ENCODE peak calls at places on chromosomes 3 and 15, in eight cellular contexts. A is natural killer cell, G is PC-9, K is cardiac fibroblast, Q is osteocyte, Z is tibial nerve, N is fibroblast of mammary gland, H is brain microvascular endothelial cell. Y is an unnamed sample.

GRCh38 chr15:30953731-30954378 is 37.6 kb downstream of the MTMR10 start:
- DNase-seq in Z (no peak), Q (no peak), K (peak; percentile 97), H (peak; percentile 90), A (no peak), N (peak; percentile 98), G (peak; percentile 51), Y (no peak)

GRCh38 chr15:60575995-60576394 is 97.1 kb upstream of the ICE2 start:
- DNase-seq in K (peak; percentile 65), Z (no peak), A (no peak), Q (no peak), H (peak; percentile 19), N (peak; percentile 58), G (no peak), Y (no peak)

GRCh38 chr3:62558549-62559112 is 185.3 kb upstream of the FEZF2 start:
- DNase-seq in A (no peak), H (peak; percentile 25), N (peak; percentile 39), G (no peak), Q (no peak), K (peak; percentile 38), Z (no peak), Y (no peak)

GRCh38 chr15:78044407-78045155 is 32.9 kb downstream of the TBC1D2B start:
- DNase-seq in H (no peak), A (peak; percentile 37), K (no peak), Z (no peak), Q (no peak), G (no peak), N (no peak), Y (no peak)

GRCh38 chr3:152197451-152197850 is 71.3 kb upstream of the MBNL1 start:
- DNase-seq in N (peak; percentile 40), H (no peak), Q (no peak), Z (no peak), G (no peak), A (no peak), K (peak; percentile 64), Y (no peak)

GRCh38 chr3:107450254-107450653 is 72.5 kb upstream of the BBX start:
- DNase-seq in A (no peak), K (peak; percentile 60), Z (no peak), G (no peak), Q (no peak), N (peak; percentile 47), H (peak; percentile 29), Y (no peak)

GRCh38 chr3:188578579-188579363 is 424.8 kb downstream of the LPP start:
- DNase-seq in H (peak; percentile 73), Z (peak; percentile 58), A (no peak), N (peak; percentile 98), K (peak; percentile 93), G (no peak), Q (peak; percentile 83), Y (no peak)

GRCh38 chr15:88166330-88166993 is 90.1 kb downstream of the NTRK3 start:
- DNase-seq in K (peak; percentile 2), H (no peak), Z (no peak), Q (no peak), N (no peak), G (no peak), A (no peak), Y (peak; percentile 68)

GRCh38 chr3:61729235-61729634 is 167.9 kb downstream of the PTPRG start:
- DNase-seq in N (no peak), A (no peak), Q (no peak), H (no peak), K (no peak), G (no peak), Z (no peak), Y (no peak)

GRCh38 chr3:76651784-76652183 is 388.1 kb upstream of the ROBO2 start:
- DNase-seq in G (no peak), Z (no peak), A (no peak), K (no peak), Q (no peak), H (no peak), N (no peak), Y (no peak)

GRCh38 chr15:79874242-79874641 is 22.6 kb downstream of the MTHFS start:
- DNase-seq in K (no peak), N (no peak), Z (no peak), A (no peak), G (no peak), Q (no peak), H (no peak), Y (no peak)

GRCh38 chr3:49013738-49014660 is 4.4 kb downstream of the DALRD3 start:
- DNase-seq in N (peak; percentile 41), G (peak; percentile 50), K (peak; percentile 58), Q (no peak), Z (no peak), H (no peak), A (no peak), Y (no peak)

GRCh38 chr3:101154386-101154785 is 161.2 kb upstream of the ABI3BP start:
- DNase-seq in Q (no peak), K (no peak), A (no peak), N (no peak), G (no peak), H (no peak), Z (no peak), Y (no peak)

GRCh38 chr3:44568561-44568960 is 13.6 kb downstream of the ZKSCAN7 start:
- DNase-seq in Q (no peak), K (peak; percentile 35), H (peak; percentile 70), G (no peak), Z (no peak), A (no peak), N (peak; percentile 31), Y (no peak)

GRCh38 chr15:53811530-53811929 is 52.1 kb upstream of the WDR72 start:
- DNase-seq in K (peak; percentile 16), H (no peak), A (no peak), N (peak; percentile 11), Z (no peak), Q (no peak), G (no peak), Y (no peak)

GRCh38 chr3:36710606-36711005 is 53.7 kb downstream of the DCLK3 start:
- DNase-seq in Q (no peak), H (no peak), N (no peak), Z (no peak), K (no peak), A (no peak), G (no peak), Y (no peak)

GRCh38 chr3:36709826-36710365 is 54.5 kb downstream of the DCLK3 start:
- DNase-seq in Z (no peak), H (no peak), N (no peak), K (no peak), G (no peak), A (no peak), Q (no peak), Y (no peak)

GRCh38 chr3:36713904-36714303 is 50.4 kb downstream of the DCLK3 start:
- DNase-seq in H (no peak), Z (no peak), A (no peak), G (no peak), N (no peak), Q (no peak), K (no peak), Y (no peak)

GRCh38 chr3:36709281-36709680 is 55.1 kb downstream of the DCLK3 start:
- DNase-seq in K (no peak), Q (no peak), G (no peak), N (no peak), A (no peak), H (no peak), Z (no peak), Y (no peak)

GRCh38 chr3:36714343-36714742 is 50.0 kb downstream of the DCLK3 start:
- DNase-seq in N (peak; percentile 47), Q (no peak), K (peak; percentile 76), A (no peak), H (peak; percentile 31), G (no peak), Z (no peak), Y (no peak)
- TF ChIP-seq CTCF in N (no peak), Q (no peak), K (no peak), A (no peak), H (peak; percentile 22), G (no peak), Z (no peak), Y (no peak)

GRCh38 chr3:153625506-153625905 is 463.5 kb downstream of the RAP2B start:
- DNase-seq in G (no peak), H (no peak), A (no peak), N (no peak), K (no peak), Z (no peak), Q (no peak), Y (no peak)
- TF ChIP-seq CTCF in G (no peak), H (peak; percentile 15), A (no peak), N (peak; percentile 2), K (no peak), Z (no peak), Q (peak; percentile 20), Y (no peak)

DNA sequence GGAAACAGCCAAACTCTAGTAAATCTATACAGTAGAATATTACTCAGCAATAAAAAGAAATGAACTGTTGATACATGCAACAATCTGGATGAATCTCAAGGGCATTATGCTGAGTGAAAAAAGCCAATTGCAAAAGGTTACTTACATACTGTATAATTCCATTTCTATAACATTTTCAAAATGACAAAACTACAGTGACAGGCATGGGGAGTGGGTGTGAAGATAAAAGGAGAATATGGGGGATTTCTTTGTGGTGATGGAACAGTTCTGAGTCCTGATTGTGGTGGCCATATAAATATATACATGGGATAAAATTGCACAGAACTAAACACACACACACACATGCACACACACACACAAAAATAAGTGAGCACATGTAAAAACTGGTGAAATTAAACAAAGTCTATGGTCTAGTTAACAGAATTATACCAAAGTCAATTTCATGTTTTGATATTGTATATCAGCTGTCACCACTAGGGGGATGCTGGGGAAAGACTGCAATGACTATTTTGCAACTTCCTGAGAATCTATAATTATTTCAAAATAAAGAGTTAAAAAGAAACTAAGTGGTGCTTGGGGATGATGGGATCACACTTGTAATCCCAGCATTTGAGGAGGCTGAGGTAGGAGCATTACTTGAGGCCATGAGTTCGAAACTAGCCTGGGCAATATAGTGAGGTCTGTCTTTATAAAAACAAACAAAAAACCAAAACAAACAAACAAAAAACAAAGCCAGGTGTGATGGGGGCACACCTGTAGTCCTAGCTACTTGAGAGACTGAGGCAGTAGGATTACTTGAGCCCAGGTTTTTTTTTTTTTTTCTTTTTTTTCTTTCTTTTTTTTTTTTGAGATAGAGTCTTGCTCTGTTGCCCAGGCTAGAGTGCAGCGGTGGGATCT is 66.0 kb downstream of the SPTSSB start:
- DNase-seq in N (peak; percentile 47), Q (no peak), Z (no peak), A (no peak), G (no peak), K (peak; percentile 53), H (peak; percentile 21), Y (no peak)
- TF ChIP-seq CTCF in N (peak; percentile 82), Q (peak; percentile 68), Z (peak; percentile 42), A (peak; percentile 82), G (peak; percentile 91), K (peak; percentile 69), H (peak; percentile 77), Y (peak; percentile 67)

GRCh38 chr3:149018247-149018646 is 26.9 kb downstream of the GYG1 start:
- DNase-seq in N (peak; percentile 66), H (peak; percentile 42), K (peak; percentile 72), Q (no peak), Z (no peak), A (no peak), G (no peak), Y (no peak)

GRCh38 chr3:149013726-149014125 is 22.4 kb downstream of the GYG1 start:
- DNase-seq in Z (no peak), Q (no peak), H (peak; percentile 65), N (no peak), G (no peak), A (no peak), K (peak; percentile 69), Y (no peak)

GRCh38 chr3:149016669-149017541 is 25.6 kb downstream of the GYG1 start:
- DNase-seq in Z (no peak), G (no peak), H (peak; percentile 84), N (peak; percentile 97), K (peak; percentile 97), A (no peak), Q (no peak), Y (no peak)

GRCh38 chr3:149015383-149015782 is 24.0 kb downstream of the GYG1 start:
- DNase-seq in A (no peak), N (peak; percentile 22), Z (no peak), K (no peak), Q (no peak), G (no peak), H (peak; percentile 53), Y (no peak)

GRCh38 chr3:149016242-149016641 is 24.9 kb downstream of the GYG1 start:
- DNase-seq in N (peak; percentile 27), A (no peak), K (no peak), Z (no peak), Q (no peak), H (no peak), G (no peak), Y (no peak)
- TF ChIP-seq CTCF in N (no peak), A (no peak), K (peak; percentile 14), Z (no peak), Q (no peak), H (peak; percentile 9), G (no peak), Y (no peak)